ENCODE peak calls at places on chromosomes 3 and 15, in eight cellular contexts. S is H9, Y is GM10248, E is body of pancreas, N is uterus, L is AG04450, H is fibroblast of lung, V is hepatocyte. R is an unnamed sample.

GRCh38 chr3:14631687-14632444 is 19.7 kb upstream of the CCDC174 start:
- DNase-seq in S (no peak), Y (no peak), E (no peak), N (no peak), L (no peak), H (no peak), V (no peak), R (no peak)

GRCh38 chr3:33152363-33153360 is 38.8 kb downstream of the CRTAP start:
- DNase-seq in S (no peak), Y (no peak), E (no peak), N (no peak), L (no peak), H (peak; percentile 40), V (no peak), R (no peak)

GRCh38 chr3:32340039-32340438 is 51.6 kb upstream of the CMTM7 start:
- DNase-seq in S (no peak), Y (peak; percentile 54), E (peak; percentile 26), N (no peak), L (no peak), H (peak; percentile 47), V (peak; percentile 79), R (peak; percentile 13)

GRCh38 chr3:84039091-84039490 is 919.7 kb upstream of the CADM2 start:
- DNase-seq in S (no peak), Y (no peak), E (no peak), N (no peak), L (no peak), H (no peak), V (no peak), R (no peak)

GRCh38 chr15:58517252-58517681 is 85.5 kb downstream of the LIPC start:
- DNase-seq in S (no peak), Y (no peak), E (no peak), N (no peak), L (no peak), H (no peak), V (no peak), R (no peak)

GRCh38 chr15:92365079-92365478 is 28.6 kb upstream of the ST8SIA2 start:
- DNase-seq in S (no peak), Y (no peak), E (no peak), N (no peak), L (no peak), H (peak; percentile 67), V (peak; percentile 69), R (no peak)

GRCh38 chr15:66035901-66036300 is 166.6 kb downstream of the RAB11A start:
- DNase-seq in S (no peak), Y (no peak), E (no peak), N (no peak), L (no peak), H (no peak), V (no peak), R (no peak)

GRCh38 chr15:31341501-31342195 is 15.0 kb downstream of the KLF13 start:
- DNase-seq in S (no peak), Y (no peak), E (no peak), N (no peak), L (no peak), H (no peak), V (no peak), R (no peak)

GRCh38 chr3:128455786-128456748 is 10.6 kb downstream of the DNAJB8 start:
- DNase-seq in S (no peak), Y (no peak), E (no peak), N (no peak), L (no peak), H (no peak), V (no peak), R (no peak)

GRCh38 chr3:128349963-128350599 is 116.6 kb downstream of the DNAJB8 start:
- DNase-seq in S (no peak), Y (no peak), E (peak; percentile 97), N (no peak), L (no peak), H (no peak), V (no peak), R (no peak)

DNA sequence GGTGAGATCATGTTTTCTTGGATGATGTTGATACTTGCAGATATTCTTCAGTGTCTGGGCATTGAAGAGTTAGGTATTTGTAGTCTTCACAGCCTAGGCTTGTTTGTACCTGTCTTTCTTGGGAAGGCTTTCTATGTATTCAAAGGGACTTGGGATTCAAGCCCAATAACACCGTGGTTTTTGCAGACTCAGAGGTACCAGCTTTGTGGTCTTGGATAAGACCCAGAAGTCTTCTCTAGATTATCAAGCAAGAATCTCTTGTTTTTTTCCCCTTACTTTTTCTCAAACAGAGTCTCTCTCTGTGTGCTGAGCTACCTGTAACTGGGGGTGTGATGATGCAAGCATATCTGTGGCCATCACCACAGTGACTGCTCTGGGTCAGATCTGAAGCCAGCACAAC is 42.7 kb upstream of the CCK start:
- DNase-seq in S (no peak), Y (no peak), E (no peak), N (no peak), L (no peak), H (no peak), V (no peak), R (no peak)
- TF ChIP-seq CTCF in S (no peak), Y (no peak), E (no peak), N (no peak), L (no peak), H (no peak), V (no peak), R (no peak)

DNA sequence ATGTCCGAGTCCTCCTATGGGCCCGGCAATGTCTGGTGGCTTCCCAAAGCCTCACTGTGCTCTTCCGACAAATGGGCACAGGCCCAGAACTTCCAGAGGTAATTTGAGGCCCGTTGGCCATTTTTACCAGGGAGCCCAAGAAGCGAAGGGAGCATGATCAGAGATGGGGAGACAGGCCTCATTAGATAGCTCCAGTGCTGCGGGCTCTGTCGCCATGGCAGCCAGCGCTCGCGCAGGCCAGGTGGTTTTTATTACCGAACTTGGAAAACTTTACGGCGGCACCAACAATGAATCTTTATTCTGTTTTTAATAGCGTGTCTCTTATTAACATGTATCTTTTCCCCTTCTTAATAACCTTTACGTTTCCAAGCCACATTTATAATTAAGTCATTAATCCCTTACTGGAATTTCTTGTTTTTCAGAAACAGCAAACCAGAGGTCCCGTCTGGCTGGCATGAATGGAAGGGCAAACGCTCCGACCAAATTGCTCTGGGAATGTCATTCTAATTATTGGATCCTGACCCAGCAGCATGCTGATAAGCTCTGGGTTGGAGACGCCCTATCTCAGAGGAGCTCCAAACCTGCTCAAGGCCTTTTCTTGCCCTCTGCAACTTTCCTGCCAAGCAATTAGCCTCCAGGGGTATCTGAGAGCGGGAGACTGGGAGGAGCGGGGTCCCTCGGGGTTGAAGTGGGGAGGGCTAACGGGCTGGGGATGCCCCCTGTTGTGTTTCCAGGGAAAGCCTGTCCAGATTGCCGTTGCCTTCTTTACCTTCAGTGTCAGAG is 256.5 kb downstream of the TLE3 start:
- DNase-seq in S (no peak), Y (no peak), E (no peak), N (peak; percentile 34), L (no peak), H (no peak), V (no peak), R (no peak)
- TF ChIP-seq CTCF in S (no peak), Y (no peak), E (no peak), N (no peak), L (no peak), H (no peak), V (no peak), R (no peak)

GRCh38 chr3:192410684-192410960 is 316.7 kb downstream of the FGF12 start:
- DNase-seq in S (no peak), Y (no peak), E (no peak), N (no peak), L (no peak), H (no peak), V (no peak), R (no peak)

GRCh38 chr3:192409203-192409837 is 318.0 kb downstream of the FGF12 start:
- DNase-seq in S (peak; percentile 76), Y (peak; percentile 43), E (peak; percentile 23), N (no peak), L (no peak), H (peak; percentile 62), V (peak; percentile 47), R (peak; percentile 60)

GRCh38 chr3:192408007-192408655 is 319.2 kb downstream of the FGF12 start:
- DNase-seq in S (peak; percentile 49), Y (peak; percentile 8), E (no peak), N (peak; percentile 18), L (no peak), H (peak; percentile 63), V (peak; percentile 55), R (no peak)

GRCh38 chr3:192408721-192409151 is 318.6 kb downstream of the FGF12 start:
- DNase-seq in S (peak; percentile 71), Y (peak; percentile 14), E (no peak), N (no peak), L (no peak), H (peak; percentile 20), V (peak; percentile 22), R (no peak)

DNA sequence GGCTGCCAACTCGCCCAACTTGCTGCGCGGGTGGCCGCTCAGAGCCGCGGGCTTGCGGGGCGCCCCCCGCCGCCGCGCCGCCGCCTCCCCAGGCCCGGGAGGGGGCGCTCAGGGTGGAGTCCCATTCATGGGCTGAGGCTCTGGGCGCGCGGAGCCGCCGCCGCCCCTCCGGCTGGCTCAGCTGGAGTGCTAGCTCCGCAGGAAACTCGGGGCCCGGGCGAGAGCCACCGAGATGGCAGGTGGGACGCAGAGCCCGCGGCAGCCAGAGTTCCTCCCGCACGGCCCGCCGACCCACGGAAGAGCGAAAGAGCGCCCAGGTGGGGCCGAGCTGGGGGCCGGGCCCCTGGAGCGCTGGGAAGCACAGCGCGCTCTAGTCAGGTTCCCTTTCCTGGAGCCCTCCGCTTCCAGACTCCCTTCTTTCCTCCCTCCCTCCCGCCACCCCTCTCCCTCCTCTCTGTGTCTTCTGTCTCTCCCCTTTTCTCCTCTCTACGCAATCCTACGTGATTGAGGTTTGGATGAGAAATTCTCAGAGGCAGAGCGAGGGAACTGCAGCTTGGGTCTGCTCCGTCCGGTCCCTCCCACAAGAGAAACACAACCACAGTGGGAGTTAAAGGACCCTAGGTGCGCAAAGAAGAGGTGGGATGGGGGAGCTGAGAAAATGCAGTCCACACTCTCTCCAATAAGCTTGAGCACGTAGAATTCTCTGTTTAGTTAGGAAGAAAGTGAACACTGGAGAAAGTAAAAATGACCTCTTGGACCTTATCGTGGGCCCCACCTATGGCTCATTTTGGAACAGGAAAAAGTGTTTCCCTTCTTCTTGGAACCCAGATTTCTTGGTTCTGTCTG is 317.3 kb downstream of the FGF12 start:
- DNase-seq in S (peak; percentile 62), Y (peak; percentile 11), E (no peak), N (no peak), L (no peak), H (peak; percentile 56), V (peak; percentile 18), R (peak; percentile 44)
- TF ChIP-seq CTCF in S (peak; percentile 32), Y (no peak), E (no peak), N (no peak), L (no peak), H (no peak), V (peak; percentile 6), R (peak; percentile 12)

DNA sequence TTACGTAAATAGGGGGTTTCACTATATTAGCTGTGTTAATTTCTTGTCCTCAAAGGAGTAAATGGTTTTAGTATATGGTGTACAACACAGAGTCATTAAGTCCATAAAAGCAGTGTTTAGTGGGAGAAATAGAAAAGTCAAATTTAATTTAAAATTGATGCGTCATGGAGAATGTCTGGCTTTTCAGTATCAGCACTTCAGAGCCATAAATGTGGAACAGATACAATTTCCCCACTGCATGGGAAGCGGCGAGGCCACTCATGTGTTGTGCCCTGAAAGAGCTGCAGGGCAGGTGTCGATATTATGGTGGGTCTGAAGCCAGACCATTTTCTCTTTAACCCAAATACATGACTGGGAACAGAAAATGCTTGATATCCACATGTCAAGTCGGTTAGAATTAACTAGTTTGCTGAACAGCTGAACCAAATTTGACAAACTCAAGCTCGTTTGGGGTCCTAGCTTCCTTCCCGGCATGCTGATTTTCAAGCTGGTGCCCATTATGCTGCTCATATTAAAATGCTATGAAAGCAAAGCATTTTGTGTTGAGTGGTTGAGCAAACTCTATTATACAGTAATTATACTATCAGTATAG is 364.6 kb upstream of the TBL1XR1 start:
- DNase-seq in S (no peak), Y (no peak), E (no peak), N (no peak), L (no peak), H (no peak), V (no peak), R (no peak)
- TF ChIP-seq CTCF in S (no peak), Y (no peak), E (no peak), N (no peak), L (no peak), H (no peak), V (no peak), R (no peak)